ENCODE peak calls at places on chromosomes 16 and 17, in ten cellular contexts. One of them, this sample, is unnamed.
A peak's percentile ranks its signal among the peaks of the same experiment; 100 is the strongest.

GRCh38 chr17:15891348-15891747 is 53.6 kb upstream of the ADORA2B start:
- DNase-seq in H54: no peak
- DNase-seq in endothelial cell of umbilical vein: no peak
- DNase-seq in Peyer's patch: no peak
- DNase-seq in uterus: no peak
- DNase-seq in A549: no peak
- DNase-seq in breast epithelium: no peak
- DNase-seq in lower leg skin: no peak
- DNase-seq in GM12891: no peak
- DNase-seq in sigmoid colon: no peak
- DNase-seq in this sample: no peak

GRCh38 chr16:27313422-27314160 is at the start of gene IL4R:
- DNase-seq in H54: peak; percentile 55
- DNase-seq in endothelial cell of umbilical vein: peak; percentile 59
- DNase-seq in Peyer's patch: peak; percentile 80
- DNase-seq in uterus: peak; percentile 74
- DNase-seq in A549: peak; percentile 80
- DNase-seq in breast epithelium: no peak
- DNase-seq in lower leg skin: peak; percentile 94
- DNase-seq in GM12891: peak; percentile 62
- DNase-seq in sigmoid colon: peak; percentile 88
- DNase-seq in this sample: peak; percentile 29

GRCh38 chr16:70576431-70577255 is 53.0 kb downstream of the SF3B3 start:
- DNase-seq in H54: peak; percentile 55
- DNase-seq in endothelial cell of umbilical vein: peak; percentile 85
- DNase-seq in Peyer's patch: no peak
- DNase-seq in uterus: no peak
- DNase-seq in A549: peak; percentile 33
- DNase-seq in breast epithelium: no peak
- DNase-seq in lower leg skin: peak; percentile 71
- DNase-seq in GM12891: no peak
- DNase-seq in sigmoid colon: no peak
- DNase-seq in this sample: peak; percentile 17

GRCh38 chr16:1668612-1669319 is 9.3 kb upstream of the JPT2 start:
- DNase-seq in H54: no peak
- DNase-seq in endothelial cell of umbilical vein: no peak
- DNase-seq in Peyer's patch: no peak
- DNase-seq in uterus: no peak
- DNase-seq in A549: no peak
- DNase-seq in breast epithelium: no peak
- DNase-seq in lower leg skin: no peak
- DNase-seq in GM12891: no peak
- DNase-seq in sigmoid colon: no peak
- DNase-seq in this sample: no peak

GRCh38 chr16:56072096-56072495 is 119.2 kb upstream of the GNAO1 start:
- DNase-seq in H54: no peak
- DNase-seq in endothelial cell of umbilical vein: no peak
- DNase-seq in Peyer's patch: no peak
- DNase-seq in uterus: no peak
- DNase-seq in A549: no peak
- DNase-seq in breast epithelium: no peak
- DNase-seq in lower leg skin: no peak
- DNase-seq in GM12891: no peak
- DNase-seq in sigmoid colon: no peak
- DNase-seq in this sample: no peak

GRCh38 chr17:79075433-79075805 is 795 bp downstream of the ENGASE start:
- DNase-seq in H54: no peak
- DNase-seq in endothelial cell of umbilical vein: peak; percentile 21
- DNase-seq in Peyer's patch: no peak
- DNase-seq in uterus: no peak
- DNase-seq in A549: no peak
- DNase-seq in breast epithelium: no peak
- DNase-seq in lower leg skin: no peak
- DNase-seq in GM12891: peak; percentile 25
- DNase-seq in sigmoid colon: no peak
- DNase-seq in this sample: no peak

GRCh38 chr16:5903153-5903552 is 805.6 kb upstream of the EEF2KMT start:
- DNase-seq in H54: no peak
- DNase-seq in endothelial cell of umbilical vein: no peak
- DNase-seq in Peyer's patch: no peak
- DNase-seq in uterus: no peak
- DNase-seq in A549: no peak
- DNase-seq in breast epithelium: no peak
- DNase-seq in lower leg skin: no peak
- DNase-seq in GM12891: no peak
- DNase-seq in sigmoid colon: no peak
- DNase-seq in this sample: no peak

GRCh38 chr17:7652659-7653343 is 2.1 kb downstream of the ATP1B2 start:
- DNase-seq in H54: no peak
- DNase-seq in endothelial cell of umbilical vein: no peak
- DNase-seq in Peyer's patch: no peak
- DNase-seq in uterus: no peak
- DNase-seq in A549: no peak
- DNase-seq in breast epithelium: no peak
- DNase-seq in lower leg skin: no peak
- DNase-seq in GM12891: no peak
- DNase-seq in sigmoid colon: no peak
- DNase-seq in this sample: no peak

GRCh38 chr17:5741810-5742209 is 157.5 kb upstream of the NLRP1 start:
- DNase-seq in H54: no peak
- DNase-seq in endothelial cell of umbilical vein: no peak
- DNase-seq in Peyer's patch: no peak
- DNase-seq in uterus: no peak
- DNase-seq in A549: no peak
- DNase-seq in breast epithelium: no peak
- DNase-seq in lower leg skin: peak; percentile 68
- DNase-seq in GM12891: no peak
- DNase-seq in sigmoid colon: no peak
- DNase-seq in this sample: no peak

GRCh38 chr17:35170968-35171771 is 23.0 kb downstream of the SLC35G3 start:
- DNase-seq in H54: no peak
- DNase-seq in endothelial cell of umbilical vein: peak; percentile 53
- DNase-seq in Peyer's patch: no peak
- DNase-seq in uterus: no peak
- DNase-seq in A549: peak; percentile 37
- DNase-seq in breast epithelium: no peak
- DNase-seq in lower leg skin: peak; percentile 83
- DNase-seq in GM12891: peak; percentile 33
- DNase-seq in sigmoid colon: no peak
- DNase-seq in this sample: peak; percentile 12

GRCh38 chr17:8621585-8621984 is 8.9 kb downstream of the MYH10 start:
- DNase-seq in H54: no peak
- DNase-seq in endothelial cell of umbilical vein: no peak
- DNase-seq in Peyer's patch: no peak
- DNase-seq in uterus: no peak
- DNase-seq in A549: no peak
- DNase-seq in breast epithelium: no peak
- DNase-seq in lower leg skin: no peak
- DNase-seq in GM12891: no peak
- DNase-seq in sigmoid colon: no peak
- DNase-seq in this sample: no peak

GRCh38 chr17:67718325-67718941 is 697 bp downstream of the NOL11 start:
- DNase-seq in H54: peak; percentile 44
- DNase-seq in endothelial cell of umbilical vein: no peak
- DNase-seq in Peyer's patch: no peak
- DNase-seq in uterus: no peak
- DNase-seq in A549: peak; percentile 32
- DNase-seq in breast epithelium: no peak
- DNase-seq in lower leg skin: no peak
- DNase-seq in GM12891: peak; percentile 27
- DNase-seq in sigmoid colon: no peak
- DNase-seq in this sample: peak; percentile 74

GRCh38 chr16:9955677-9956076 is 226.6 kb downstream of the GRIN2A start:
- DNase-seq in H54: no peak
- DNase-seq in endothelial cell of umbilical vein: no peak
- DNase-seq in Peyer's patch: no peak
- DNase-seq in uterus: no peak
- DNase-seq in A549: no peak
- DNase-seq in breast epithelium: no peak
- DNase-seq in lower leg skin: no peak
- DNase-seq in GM12891: no peak
- DNase-seq in sigmoid colon: no peak
- DNase-seq in this sample: no peak

GRCh38 chr16:85125570-85126382 is 13.5 kb upstream of the CIBAR2 start:
- DNase-seq in H54: no peak
- DNase-seq in endothelial cell of umbilical vein: no peak
- DNase-seq in Peyer's patch: no peak
- DNase-seq in uterus: no peak
- DNase-seq in A549: no peak
- DNase-seq in breast epithelium: no peak
- DNase-seq in lower leg skin: no peak
- DNase-seq in GM12891: no peak
- DNase-seq in sigmoid colon: no peak
- DNase-seq in this sample: no peak

GRCh38 chr16:85172465-85173071 is 60.3 kb upstream of the CIBAR2 start:
- DNase-seq in H54: peak; percentile 47
- DNase-seq in endothelial cell of umbilical vein: peak; percentile 71
- DNase-seq in Peyer's patch: no peak
- DNase-seq in uterus: no peak
- DNase-seq in A549: peak; percentile 62
- DNase-seq in breast epithelium: no peak
- DNase-seq in lower leg skin: peak; percentile 92
- DNase-seq in GM12891: no peak
- DNase-seq in sigmoid colon: no peak
- DNase-seq in this sample: no peak

GRCh38 chr17:18974407-18975149 is 22.6 kb downstream of the SLC5A10 start:
- DNase-seq in H54: peak; percentile 83
- DNase-seq in endothelial cell of umbilical vein: no peak
- DNase-seq in Peyer's patch: no peak
- DNase-seq in uterus: no peak
- DNase-seq in A549: no peak
- DNase-seq in breast epithelium: no peak
- DNase-seq in lower leg skin: no peak
- DNase-seq in GM12891: no peak
- DNase-seq in sigmoid colon: no peak
- DNase-seq in this sample: no peak

GRCh38 chr17:39380144-39380543 is 21.3 kb downstream of the FBXL20 start:
- DNase-seq in H54: no peak
- DNase-seq in endothelial cell of umbilical vein: no peak
- DNase-seq in Peyer's patch: no peak
- DNase-seq in uterus: no peak
- DNase-seq in A549: no peak
- DNase-seq in breast epithelium: no peak
- DNase-seq in lower leg skin: no peak
- DNase-seq in GM12891: no peak
- DNase-seq in sigmoid colon: no peak
- DNase-seq in this sample: no peak
- TF ChIP-seq POLR2A in H54: no peak
- TF ChIP-seq POLR2A in endothelial cell of umbilical vein: no peak
- TF ChIP-seq POLR2A in Peyer's patch: no peak
- TF ChIP-seq POLR2A in uterus: no peak
- TF ChIP-seq POLR2A in A549: no peak
- TF ChIP-seq POLR2A in breast epithelium: no peak
- TF ChIP-seq POLR2A in lower leg skin: no peak
- TF ChIP-seq POLR2A in GM12891: no peak
- TF ChIP-seq POLR2A in sigmoid colon: no peak
- TF ChIP-seq POLR2A in this sample: no peak

GRCh38 chr16:68844211-68844564 is 857 bp downstream of the TANGO6 start:
- DNase-seq in H54: no peak
- DNase-seq in endothelial cell of umbilical vein: no peak
- DNase-seq in Peyer's patch: no peak
- DNase-seq in uterus: no peak
- DNase-seq in A549: no peak
- DNase-seq in breast epithelium: no peak
- DNase-seq in lower leg skin: peak; percentile 45
- DNase-seq in GM12891: no peak
- DNase-seq in sigmoid colon: no peak
- DNase-seq in this sample: no peak
- TF ChIP-seq POLR2A in H54: no peak
- TF ChIP-seq POLR2A in endothelial cell of umbilical vein: no peak
- TF ChIP-seq POLR2A in Peyer's patch: no peak
- TF ChIP-seq POLR2A in uterus: no peak
- TF ChIP-seq POLR2A in A549: no peak
- TF ChIP-seq POLR2A in breast epithelium: no peak
- TF ChIP-seq POLR2A in lower leg skin: no peak
- TF ChIP-seq POLR2A in GM12891: no peak
- TF ChIP-seq POLR2A in sigmoid colon: no peak
- TF ChIP-seq POLR2A in this sample: no peak

DNA sequence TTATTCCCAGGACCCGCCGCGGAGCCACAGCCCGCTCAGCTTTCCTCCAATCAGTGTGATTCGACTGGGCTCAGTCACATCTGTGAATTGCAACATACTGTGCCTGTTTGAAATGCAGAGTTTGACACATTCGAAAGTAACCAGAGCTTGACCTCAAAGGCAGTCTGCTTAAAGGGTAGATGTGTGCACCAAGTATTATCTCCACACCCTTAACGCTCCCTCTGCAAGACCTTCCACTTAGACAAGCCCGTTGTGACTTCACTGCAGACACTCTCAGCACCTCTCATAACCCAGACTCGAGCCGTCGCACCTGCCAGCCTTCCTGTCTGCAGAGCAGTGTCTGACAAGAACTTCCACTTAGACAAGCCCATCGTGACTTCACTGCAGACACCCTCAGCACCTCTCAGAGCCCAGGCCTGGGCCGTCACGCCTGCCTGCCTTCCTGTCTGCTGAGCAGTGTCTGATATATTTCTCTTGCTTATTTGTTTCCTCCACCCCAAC is 3.7 kb downstream of the KLHDC4 start:
- DNase-seq in H54: no peak
- DNase-seq in endothelial cell of umbilical vein: no peak
- DNase-seq in Peyer's patch: peak; percentile 10
- DNase-seq in uterus: no peak
- DNase-seq in A549: no peak
- DNase-seq in breast epithelium: no peak
- DNase-seq in lower leg skin: no peak
- DNase-seq in GM12891: no peak
- DNase-seq in sigmoid colon: no peak
- DNase-seq in this sample: no peak
- TF ChIP-seq POLR2A in H54: no peak
- TF ChIP-seq POLR2A in endothelial cell of umbilical vein: no peak
- TF ChIP-seq POLR2A in Peyer's patch: no peak
- TF ChIP-seq POLR2A in uterus: no peak
- TF ChIP-seq POLR2A in A549: no peak
- TF ChIP-seq POLR2A in breast epithelium: no peak
- TF ChIP-seq POLR2A in lower leg skin: no peak
- TF ChIP-seq POLR2A in GM12891: no peak
- TF ChIP-seq POLR2A in sigmoid colon: no peak
- TF ChIP-seq POLR2A in this sample: no peak

DNA sequence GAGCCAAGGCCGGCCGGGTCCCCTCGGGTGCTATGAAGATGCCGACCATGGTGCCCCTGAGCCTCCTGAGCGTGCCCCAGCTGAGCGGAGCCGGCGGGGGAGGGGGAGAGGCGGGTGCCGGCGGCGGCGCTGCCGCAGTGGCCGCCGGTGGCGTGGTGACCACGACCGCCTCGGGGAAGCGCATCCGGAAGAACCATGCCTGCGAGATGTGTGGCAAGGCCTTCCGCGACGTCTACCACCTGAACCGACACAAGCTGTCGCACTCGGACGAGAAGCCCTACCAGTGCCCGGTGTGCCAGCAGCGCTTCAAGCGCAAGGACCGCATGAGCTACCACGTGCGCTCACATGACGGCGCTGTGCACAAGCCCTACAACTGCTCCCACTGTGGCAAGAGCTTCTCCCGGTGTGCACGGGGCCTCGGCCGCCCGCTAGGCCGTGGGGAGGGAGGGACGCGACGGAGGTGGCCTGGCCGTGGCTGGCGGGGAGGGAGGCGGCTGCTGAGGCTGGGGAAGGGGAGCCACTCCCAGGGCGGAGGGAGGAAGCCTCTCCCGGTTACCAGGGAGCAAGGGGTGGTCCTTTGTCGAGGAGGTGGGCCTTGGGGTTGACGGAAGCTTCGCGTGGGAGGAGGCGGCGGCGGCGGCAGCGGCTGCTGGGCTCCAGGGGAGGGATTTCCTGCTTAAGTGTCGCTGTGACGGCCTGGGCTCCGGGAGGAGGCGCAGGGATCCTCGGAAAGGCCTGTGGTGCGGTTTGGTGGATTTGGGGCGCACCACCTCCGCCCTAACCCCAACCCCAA is 1.3 kb downstream of the MAZ start:
- DNase-seq in H54: no peak
- DNase-seq in endothelial cell of umbilical vein: peak; percentile 92
- DNase-seq in Peyer's patch: peak; percentile 89
- DNase-seq in uterus: peak; percentile 89
- DNase-seq in A549: peak; percentile 95
- DNase-seq in breast epithelium: peak; percentile 86
- DNase-seq in lower leg skin: peak; percentile 98
- DNase-seq in GM12891: peak; percentile 69
- DNase-seq in sigmoid colon: peak; percentile 96
- DNase-seq in this sample: peak; percentile 95
- TF ChIP-seq POLR2A in H54: peak; percentile 60
- TF ChIP-seq POLR2A in endothelial cell of umbilical vein: peak; percentile 87
- TF ChIP-seq POLR2A in Peyer's patch: peak; percentile 46
- TF ChIP-seq POLR2A in uterus: no peak
- TF ChIP-seq POLR2A in A549: peak; percentile 45
- TF ChIP-seq POLR2A in breast epithelium: peak; percentile 29
- TF ChIP-seq POLR2A in lower leg skin: no peak
- TF ChIP-seq POLR2A in GM12891: peak; percentile 71
- TF ChIP-seq POLR2A in sigmoid colon: peak; percentile 27
- TF ChIP-seq POLR2A in this sample: peak; percentile 93